ENCODE peak calls at places on chromosome 10, in five cellular contexts. One of them, this sample, is unnamed.
A peak's percentile ranks its signal among the peaks of the same experiment; 100 is the strongest.

GRCh38 chr10:44010873-44011602 is 362.4 kb upstream of the ZNF32 start:
- DNase-seq in spleen: no peak
- DNase-seq in IMR-90: peak; percentile 12
- DNase-seq in right lobe of liver: no peak
- DNase-seq in breast epithelium: no peak
- DNase-seq in this sample: no peak

GRCh38 chr10:45179716-45180115 is 135.7 kb downstream of the OR13A1 start:
- DNase-seq in breast epithelium: no peak
- DNase-seq in IMR-90: peak; percentile 6
- DNase-seq in spleen: no peak
- DNase-seq in right lobe of liver: no peak
- DNase-seq in this sample: no peak

GRCh38 chr10:81696609-81697388 is 178.2 kb upstream of the NRG3 start:
- DNase-seq in IMR-90: no peak
- DNase-seq in spleen: peak; percentile 54
- DNase-seq in right lobe of liver: no peak
- DNase-seq in breast epithelium: no peak
- DNase-seq in this sample: no peak

GRCh38 chr10:80509403-80510161 is 28.1 kb upstream of the SH2D4B start:
- DNase-seq in IMR-90: peak; percentile 81
- DNase-seq in right lobe of liver: no peak
- DNase-seq in breast epithelium: no peak
- DNase-seq in spleen: peak; percentile 77
- DNase-seq in this sample: no peak

GRCh38 chr10:75406158-75407065 is 4.8 kb upstream of the ZNF503 start:
- DNase-seq in breast epithelium: peak; percentile 26
- DNase-seq in right lobe of liver: no peak
- DNase-seq in IMR-90: no peak
- DNase-seq in spleen: no peak
- DNase-seq in this sample: no peak

GRCh38 chr10:46014683-46015405 is 15.6 kb downstream of the NCOA4 start:
- DNase-seq in breast epithelium: no peak
- DNase-seq in right lobe of liver: no peak
- DNase-seq in spleen: no peak
- DNase-seq in IMR-90: peak; percentile 65
- DNase-seq in this sample: no peak

GRCh38 chr10:4848341-4849041 is 22.5 kb downstream of the AKR1E2 start:
- DNase-seq in right lobe of liver: no peak
- DNase-seq in IMR-90: no peak
- DNase-seq in spleen: no peak
- DNase-seq in breast epithelium: no peak
- DNase-seq in this sample: no peak

GRCh38 chr10:6766061-6766460 is 186.0 kb upstream of the PRKCQ start:
- DNase-seq in spleen: no peak
- DNase-seq in right lobe of liver: no peak
- DNase-seq in IMR-90: peak; percentile 56
- DNase-seq in breast epithelium: no peak
- DNase-seq in this sample: peak; percentile 35

GRCh38 chr10:127309609-127310008 is 113.2 kb upstream of the INSYN2A start:
- DNase-seq in IMR-90: peak; percentile 43
- DNase-seq in spleen: no peak
- DNase-seq in breast epithelium: no peak
- DNase-seq in right lobe of liver: no peak
- DNase-seq in this sample: no peak

GRCh38 chr10:102775973-102776669 is 32.4 kb downstream of the WBP1L start:
- DNase-seq in spleen: no peak
- DNase-seq in IMR-90: peak; percentile 91
- DNase-seq in right lobe of liver: peak; percentile 64
- DNase-seq in breast epithelium: peak; percentile 64
- DNase-seq in this sample: peak; percentile 93

GRCh38 chr10:102118867-102119266 is 1.3 kb downstream of the LDB1 start:
- DNase-seq in IMR-90: peak; percentile 20
- DNase-seq in right lobe of liver: no peak
- DNase-seq in breast epithelium: peak; percentile 53
- DNase-seq in spleen: peak; percentile 81
- DNase-seq in this sample: peak; percentile 58

GRCh38 chr10:13347235-13348156 is 597 bp downstream of the SEPHS1 start:
- DNase-seq in IMR-90: peak; percentile 70
- DNase-seq in spleen: peak; percentile 96
- DNase-seq in breast epithelium: peak; percentile 57
- DNase-seq in right lobe of liver: peak; percentile 86
- DNase-seq in this sample: peak; percentile 83

GRCh38 chr10:14588084-14588937 is 186.4 kb downstream of the FAM107B start:
- DNase-seq in IMR-90: peak; percentile 100
- DNase-seq in right lobe of liver: no peak
- DNase-seq in breast epithelium: no peak
- DNase-seq in spleen: no peak
- DNase-seq in this sample: no peak

GRCh38 chr10:133158437-133158755 is 1.6 kb upstream of the KNDC1 start:
- DNase-seq in spleen: no peak
- DNase-seq in right lobe of liver: no peak
- DNase-seq in breast epithelium: no peak
- DNase-seq in IMR-90: no peak
- DNase-seq in this sample: no peak

GRCh38 chr10:69407621-69408301 is 9.0 kb downstream of the TACR2 start:
- DNase-seq in breast epithelium: peak; percentile 24
- DNase-seq in IMR-90: no peak
- DNase-seq in right lobe of liver: no peak
- DNase-seq in spleen: peak; percentile 85
- DNase-seq in this sample: no peak

GRCh38 chr10:60303778-60304177 is 85.9 kb downstream of the ANK3 start:
- DNase-seq in spleen: no peak
- DNase-seq in IMR-90: no peak
- DNase-seq in breast epithelium: no peak
- DNase-seq in right lobe of liver: no peak
- DNase-seq in this sample: no peak

GRCh38 chr10:63555330-63555729 is 34.1 kb downstream of the REEP3 start:
- DNase-seq in right lobe of liver: no peak
- DNase-seq in breast epithelium: no peak
- DNase-seq in spleen: no peak
- DNase-seq in IMR-90: no peak
- DNase-seq in this sample: no peak

GRCh38 chr10:124116771-124117510 is 23.5 kb upstream of the CHST15 start:
- DNase-seq in breast epithelium: no peak
- DNase-seq in right lobe of liver: no peak
- DNase-seq in IMR-90: no peak
- DNase-seq in spleen: no peak
- DNase-seq in this sample: no peak

GRCh38 chr10:86363833-86364511 is 2.6 kb downstream of the GRID1 start:
- DNase-seq in spleen: peak; percentile 71
- DNase-seq in right lobe of liver: peak; percentile 30
- DNase-seq in breast epithelium: no peak
- DNase-seq in IMR-90: no peak
- DNase-seq in this sample: no peak

GRCh38 chr10:91006001-91006751 is 85.3 kb upstream of the ANKRD1 start:
- DNase-seq in breast epithelium: peak; percentile 46
- DNase-seq in right lobe of liver: peak; percentile 71
- DNase-seq in spleen: peak; percentile 79
- DNase-seq in IMR-90: peak; percentile 79
- DNase-seq in this sample: peak; percentile 46

GRCh38 chr10:60944159-60944909 is at the start of gene RHOBTB1:
- DNase-seq in breast epithelium: peak; percentile 48
- DNase-seq in IMR-90: peak; percentile 83
- DNase-seq in right lobe of liver: peak; percentile 73
- DNase-seq in spleen: peak; percentile 91
- DNase-seq in this sample: peak; percentile 81

GRCh38 chr10:24920907-24921881 is 31.2 kb downstream of the PRTFDC1 start:
- DNase-seq in right lobe of liver: peak; percentile 56
- DNase-seq in IMR-90: peak; percentile 99
- DNase-seq in spleen: no peak
- DNase-seq in breast epithelium: peak; percentile 43
- DNase-seq in this sample: peak; percentile 32

GRCh38 chr10:22017283-22018020 is 13.9 kb upstream of the DNAJC1 start:
- DNase-seq in IMR-90: no peak
- DNase-seq in right lobe of liver: no peak
- DNase-seq in spleen: no peak
- DNase-seq in breast epithelium: no peak
- DNase-seq in this sample: no peak

GRCh38 chr10:48701139-48701901 is 16.6 kb downstream of the WDFY4 start:
- DNase-seq in spleen: no peak
- DNase-seq in breast epithelium: no peak
- DNase-seq in IMR-90: no peak
- DNase-seq in right lobe of liver: no peak
- DNase-seq in this sample: no peak

GRCh38 chr10:87930141-87930540 is 66.7 kb downstream of the PTEN start:
- DNase-seq in breast epithelium: no peak
- DNase-seq in IMR-90: no peak
- DNase-seq in spleen: no peak
- DNase-seq in right lobe of liver: no peak
- DNase-seq in this sample: no peak

GRCh38 chr10:7373039-7373438 is 37.8 kb downstream of the SFMBT2 start:
- DNase-seq in right lobe of liver: no peak
- DNase-seq in IMR-90: no peak
- DNase-seq in breast epithelium: no peak
- DNase-seq in spleen: no peak
- DNase-seq in this sample: no peak

GRCh38 chr10:29608062-29608461 is 26.7 kb downstream of the SVIL start:
- DNase-seq in right lobe of liver: no peak
- DNase-seq in IMR-90: no peak
- DNase-seq in spleen: no peak
- DNase-seq in breast epithelium: no peak
- DNase-seq in this sample: no peak

GRCh38 chr10:93481931-93482834 is at the start of gene MYOF:
- DNase-seq in right lobe of liver: peak; percentile 55
- DNase-seq in breast epithelium: peak; percentile 84
- DNase-seq in IMR-90: peak; percentile 93
- DNase-seq in spleen: no peak
- DNase-seq in this sample: peak; percentile 75

GRCh38 chr10:11195017-11195586 is 177.4 kb downstream of the CELF2 start:
- DNase-seq in right lobe of liver: no peak
- DNase-seq in IMR-90: no peak
- DNase-seq in spleen: no peak
- DNase-seq in breast epithelium: no peak
- DNase-seq in this sample: no peak

GRCh38 chr10:11197266-11197712 is 179.6 kb downstream of the CELF2 start:
- DNase-seq in IMR-90: no peak
- DNase-seq in right lobe of liver: no peak
- DNase-seq in spleen: no peak
- DNase-seq in breast epithelium: no peak
- DNase-seq in this sample: no peak

GRCh38 chr10:11189581-11190376 is 172.1 kb downstream of the CELF2 start:
- DNase-seq in right lobe of liver: no peak
- DNase-seq in spleen: no peak
- DNase-seq in breast epithelium: no peak
- DNase-seq in IMR-90: no peak
- DNase-seq in this sample: no peak

GRCh38 chr10:11191673-11192072 is 174.0 kb downstream of the CELF2 start:
- DNase-seq in breast epithelium: no peak
- DNase-seq in right lobe of liver: no peak
- DNase-seq in IMR-90: no peak
- DNase-seq in spleen: no peak
- DNase-seq in this sample: no peak

DNA sequence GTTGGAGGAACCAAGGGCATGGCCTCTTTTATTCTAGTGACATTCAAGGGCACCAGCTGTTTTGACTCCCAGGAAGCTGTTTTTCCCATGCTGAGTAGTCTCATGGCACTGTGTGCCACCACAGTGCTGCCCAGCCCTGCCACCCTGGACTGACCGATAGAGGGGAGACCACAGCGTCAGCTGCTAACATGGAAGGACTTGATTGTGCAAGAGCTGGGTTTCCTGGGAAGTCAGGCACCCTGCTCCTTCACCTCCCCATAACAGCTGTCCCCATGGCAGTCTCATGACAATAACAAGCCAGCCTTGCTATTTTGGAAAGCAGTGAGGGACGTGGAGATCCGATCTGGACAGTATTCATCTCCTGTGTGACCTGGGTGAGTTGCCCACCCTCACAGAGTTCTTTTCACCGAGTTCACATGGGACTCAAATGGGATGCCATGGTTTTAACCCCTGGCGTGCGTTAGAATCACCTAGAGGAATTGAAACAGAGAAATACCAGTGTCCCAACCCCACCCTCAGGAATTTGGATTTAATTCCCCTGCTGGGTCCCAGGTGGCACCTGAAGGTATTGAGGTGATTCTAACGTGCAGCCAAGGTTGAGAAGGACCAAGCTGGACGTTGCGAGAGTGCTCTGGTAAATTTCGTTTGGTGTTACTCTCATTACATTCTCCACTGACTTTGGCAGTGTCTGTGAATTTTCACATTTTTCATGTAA is 174.8 kb downstream of the CELF2 start:
- DNase-seq in breast epithelium: no peak
- DNase-seq in right lobe of liver: no peak
- DNase-seq in IMR-90: no peak
- DNase-seq in spleen: no peak
- DNase-seq in this sample: no peak
- H3K27ac ChIP-seq in breast epithelium: no peak overlapping the region
- H3K27ac ChIP-seq in right lobe of liver: no peak overlapping the region
- H3K27ac ChIP-seq in IMR-90: no peak overlapping the region
- H3K27ac ChIP-seq in spleen: no peak overlapping the region
- H3K27ac ChIP-seq in this sample: no peak overlapping the region

GRCh38 chr10:3803295-3803883 is 18.4 kb upstream of the KLF6 start:
- DNase-seq in spleen: no peak
- DNase-seq in breast epithelium: no peak
- DNase-seq in IMR-90: peak; percentile 55
- DNase-seq in right lobe of liver: no peak
- DNase-seq in this sample: no peak
- TF ChIP-seq POLR2A in spleen: no peak
- TF ChIP-seq POLR2A in breast epithelium: no peak
- TF ChIP-seq POLR2A in IMR-90: no peak
- TF ChIP-seq POLR2A in right lobe of liver: no peak
- TF ChIP-seq POLR2A in this sample: no peak

DNA sequence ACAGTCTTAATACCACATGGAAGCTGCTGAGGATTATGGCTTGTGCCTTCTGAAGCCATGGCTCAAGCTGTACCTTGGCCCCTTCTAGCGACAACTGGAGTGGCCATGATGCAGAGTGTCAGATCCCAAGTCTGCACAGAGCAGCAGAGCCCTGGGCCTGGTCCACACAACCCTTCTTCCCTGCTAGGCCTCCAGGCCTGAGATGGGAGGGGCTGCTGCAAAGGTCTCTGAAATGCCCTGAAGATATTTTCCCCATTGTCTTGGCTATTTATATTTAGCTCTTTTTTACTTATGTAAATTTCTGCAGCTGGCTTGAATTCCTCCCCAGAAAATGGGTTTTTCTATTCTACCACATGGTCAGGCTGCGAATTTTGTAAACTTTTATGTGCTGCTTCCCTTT is 804.6 kb upstream of the ZWINT start:
- DNase-seq in right lobe of liver: no peak
- DNase-seq in IMR-90: no peak
- DNase-seq in breast epithelium: no peak
- DNase-seq in spleen: no peak
- DNase-seq in this sample: no peak
- TF ChIP-seq CTCF in right lobe of liver: no peak
- TF ChIP-seq CTCF in IMR-90: no peak
- TF ChIP-seq CTCF in breast epithelium: no peak
- TF ChIP-seq CTCF in spleen: no peak
- TF ChIP-seq CTCF in this sample: no peak

DNA sequence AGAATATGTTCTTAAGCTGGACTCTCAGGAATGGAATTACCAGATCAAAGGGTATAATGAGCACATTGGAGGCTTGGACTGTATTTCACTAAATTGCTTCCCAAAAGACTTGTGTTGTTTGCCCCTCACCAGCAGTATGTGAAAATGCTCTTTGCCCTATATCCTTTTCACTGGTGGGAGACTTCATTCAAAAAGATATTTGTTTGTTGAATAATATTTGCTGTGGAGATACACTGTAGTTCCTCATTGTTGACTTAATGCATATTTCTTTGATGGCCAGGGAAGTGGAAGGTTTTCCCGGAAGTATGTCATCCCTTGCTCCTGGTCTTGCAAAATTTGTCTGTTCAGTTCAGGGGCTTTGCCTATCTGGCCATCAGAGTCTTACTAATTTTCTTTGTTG is 19.4 kb downstream of the GSTO2 start:
- DNase-seq in right lobe of liver: no peak
- DNase-seq in spleen: no peak
- DNase-seq in breast epithelium: no peak
- DNase-seq in IMR-90: no peak
- DNase-seq in this sample: no peak
- H3K27ac ChIP-seq in right lobe of liver: no peak overlapping the region
- H3K27ac ChIP-seq in spleen: no peak overlapping the region
- H3K27ac ChIP-seq in breast epithelium: no peak overlapping the region
- H3K27ac ChIP-seq in IMR-90: no peak overlapping the region
- H3K27ac ChIP-seq in this sample: no peak overlapping the region

This sample was measured in uterus.